ENCODE peak calls at places on chromosome X, in five cellular contexts. P is GM12864; A is amygdala; V is activated CD4-positive, alpha-beta T cell treated with anti-CD3 and anti-CD28 coated beads, Interleukin-2, amount 50 U/mL, for 1 hour; L is A172. W is an unnamed sample.
A peak's percentile ranks its signal among the peaks of the same experiment; 100 is the strongest.

GRCh38 chrX:47384502-47384901 is 14.1 kb downstream of the ZNF157 start:
- DNase-seq in V (peak; percentile 65), P (no peak), L (peak; percentile 51), A (peak; percentile 2), W (peak; percentile 69)

GRCh38 chrX:10467793-10468192 is 152.6 kb downstream of the MID1 start:
- DNase-seq in L (no peak), V (no peak), A (no peak), P (no peak), W (no peak)

GRCh38 chrX:129755779-129756650 is 17.2 kb downstream of the XPNPEP2 start:
- DNase-seq in P (no peak), V (no peak), L (no peak), A (no peak), W (no peak)

GRCh38 chrX:119406739-119407138 is 7.6 kb downstream of the SLC25A43 start:
- DNase-seq in V (no peak), L (no peak), A (no peak), P (no peak), W (no peak)

GRCh38 chrX:13733506-13733905 is 914 bp downstream of the TRAPPC2 start:
- DNase-seq in P (no peak), V (no peak), A (no peak), L (no peak), W (no peak)

GRCh38 chrX:24395775-24396174 is 35.3 kb downstream of the SUPT20HL1 start:
- DNase-seq in L (peak; percentile 76), P (no peak), A (no peak), V (peak; percentile 18), W (peak; percentile 80)

GRCh38 chrX:20372533-20372932 is 105.8 kb upstream of the RPS6KA3 start:
- DNase-seq in A (no peak), P (no peak), L (no peak), V (no peak), W (no peak)

GRCh38 chrX:149275836-149276235 is 229.3 kb downstream of the IDS start:
- DNase-seq in V (no peak), A (no peak), L (no peak), P (no peak), W (no peak)

GRCh38 chrX:13761606-13762005 is 27.1 kb downstream of the OFD1 start:
- DNase-seq in V (no peak), P (peak; percentile 48), L (no peak), A (no peak), W (no peak)

W was measured in Ammon's horn.